ENCODE peak calls at places on chromosome 3, in four cellular contexts. K, M, N and G are unnamed samples.
A peak's percentile ranks its signal among the peaks of the same experiment; 100 is the strongest.

GRCh38 chr3:18544135-18544534 is 119.0 kb upstream of the SATB1 start:
- DNase-seq in N (no peak), M (no peak), K (no peak), G (no peak)

GRCh38 chr3:161266731-161267150 is 45.6 kb downstream of the NMD3 start:
- DNase-seq in K (no peak), N (no peak), M (no peak), G (peak; percentile 76)

GRCh38 chr3:161355508-161355907 is 15.8 kb downstream of the SPTSSB start:
- DNase-seq in K (no peak), N (no peak), M (no peak), G (no peak)

GRCh38 chr3:160676547-160677303 is at the start of gene ARL14:
- DNase-seq in M (peak; percentile 83), K (no peak), N (no peak), G (peak; percentile 63)

GRCh38 chr3:70308760-70309159 is 3.7 kb downstream of the MDFIC2 start:
- DNase-seq in N (no peak), K (peak; percentile 30), M (no peak), G (peak; percentile 15)

GRCh38 chr3:169268942-169269460 is 394.5 kb downstream of the MECOM start:
- DNase-seq in N (no peak), M (no peak), K (no peak), G (no peak)

GRCh38 chr3:73432021-73432722 is 192.6 kb downstream of the PDZRN3 start:
- DNase-seq in K (peak; percentile 23), M (no peak), N (no peak), G (peak; percentile 48)

GRCh38 chr3:148146947-148147346 is 550.8 kb upstream of the AGTR1 start:
- DNase-seq in K (no peak), M (no peak), N (no peak), G (peak; percentile 81)

GRCh38 chr3:160754855-160755747 is 930 bp upstream of the PPM1L start:
- DNase-seq in N (peak; percentile 82), M (peak; percentile 96), K (peak; percentile 92), G (peak; percentile 93)

GRCh38 chr3:141345951-141346817 is 22.1 kb upstream of the ZBTB38 start:
- DNase-seq in K (no peak), M (peak; percentile 71), N (no peak), G (no peak)

GRCh38 chr3:101803152-101803782 is 24.3 kb downstream of the NXPE3 start:
- DNase-seq in K (peak; percentile 60), N (peak; percentile 37), M (peak; percentile 71), G (peak; percentile 68)

GRCh38 chr3:138361193-138361525 is 12.8 kb downstream of the MRAS start:
- DNase-seq in K (no peak), N (no peak), M (no peak), G (no peak)

GRCh38 chr3:48285132-48285531 is 44.2 kb downstream of the ZNF589 start:
- DNase-seq in K (no peak), M (no peak), N (no peak), G (no peak)

GRCh38 chr3:25291524-25291923 is 136.5 kb upstream of the RARB start:
- DNase-seq in K (no peak), N (no peak), M (no peak), G (no peak)

GRCh38 chr3:170038434-170039110 is 777 bp downstream of the GPR160 start:
- DNase-seq in N (peak; percentile 7), K (no peak), M (peak; percentile 63), G (no peak)

GRCh38 chr3:71309342-71309741 is 274.2 kb downstream of the FOXP1 start:
- DNase-seq in N (no peak), K (no peak), M (no peak), G (no peak)

GRCh38 chr3:72186485-72186864 is 401.5 kb upstream of the PROK2 start:
- DNase-seq in K (no peak), N (no peak), M (no peak), G (peak; percentile 55)

GRCh38 chr3:157767602-157768001 is 264.4 kb upstream of the VEPH1 start:
- DNase-seq in N (no peak), M (no peak), K (no peak), G (peak; percentile 19)

GRCh38 chr3:164641071-164641470 is 437.2 kb downstream of the SI start:
- DNase-seq in N (no peak), K (no peak), M (no peak), G (no peak)

GRCh38 chr3:158935846-158936245 is 134.0 kb downstream of the MFSD1 start:
- DNase-seq in N (no peak), K (no peak), M (no peak), G (no peak)

GRCh38 chr3:70977712-70978111 is 605.8 kb downstream of the FOXP1 start:
- DNase-seq in M (no peak), K (no peak), N (no peak), G (no peak)

GRCh38 chr3:9401986-9402385 is 4.6 kb downstream of the SETD5 start:
- DNase-seq in M (no peak), N (no peak), K (no peak), G (no peak)

GRCh38 chr3:171168086-171168485 is 141.6 kb upstream of the SLC2A2 start:
- DNase-seq in M (peak; percentile 41), N (no peak), K (no peak), G (peak; percentile 50)

GRCh38 chr3:19576343-19576742 is 357.7 kb downstream of the EFHB start:
- DNase-seq in M (no peak), K (no peak), N (no peak), G (no peak)

GRCh38 chr3:62647711-62648110 is 227.5 kb downstream of the CADPS start:
- DNase-seq in K (no peak), M (no peak), N (no peak), G (no peak)

GRCh38 chr3:69444980-69445379 is 59.1 kb upstream of the FRMD4B start:
- DNase-seq in M (no peak), N (no peak), K (no peak), G (no peak)

GRCh38 chr3:178672263-178672662 is 136.0 kb downstream of the KCNMB2 start:
- DNase-seq in M (no peak), N (no peak), K (no peak), G (peak; percentile 35)

GRCh38 chr3:189144645-189145044 is 27.1 kb upstream of the TPRG1 start:
- DNase-seq in M (peak; percentile 29), K (no peak), N (no peak), G (no peak)
- TF ChIP-seq CTCF in M (peak; percentile 21), K (no peak), N (peak; percentile 37), G (no peak)

GRCh38 chr3:124298951-124299350 is 307.0 kb upstream of the ROPN1 start:
- DNase-seq in K (no peak), M (no peak), N (no peak), G (no peak)
- H3K4me3 ChIP-seq in K (no peak overlapping the region), M (no peak overlapping the region), N (no peak overlapping the region), G (no peak overlapping the region)

DNA sequence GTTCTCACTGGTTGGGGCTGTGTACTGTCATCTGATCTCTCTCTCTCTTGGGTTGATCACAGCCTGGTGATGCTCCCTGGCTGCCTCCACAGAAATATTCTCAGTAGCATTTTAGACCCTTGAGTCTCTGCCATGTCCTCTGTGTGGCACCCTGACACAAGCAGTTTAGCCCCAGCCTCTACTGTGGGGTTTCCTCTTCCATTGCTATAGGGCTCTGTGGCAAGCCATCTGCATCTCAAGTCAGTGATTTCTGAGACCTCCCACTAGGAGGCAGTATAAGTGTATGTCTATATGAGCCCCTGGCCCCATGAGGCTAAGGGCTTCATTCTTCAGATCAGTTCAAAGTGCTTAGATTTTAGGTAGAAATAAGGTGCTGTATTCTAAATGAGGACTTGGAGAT is 50.6 kb upstream of the PLAAT1 start:
- DNase-seq in N (no peak), M (peak; percentile 21), K (no peak), G (peak; percentile 21)
- TF ChIP-seq CTCF in N (no peak), M (no peak), K (peak; percentile 69), G (peak; percentile 53)

DNA sequence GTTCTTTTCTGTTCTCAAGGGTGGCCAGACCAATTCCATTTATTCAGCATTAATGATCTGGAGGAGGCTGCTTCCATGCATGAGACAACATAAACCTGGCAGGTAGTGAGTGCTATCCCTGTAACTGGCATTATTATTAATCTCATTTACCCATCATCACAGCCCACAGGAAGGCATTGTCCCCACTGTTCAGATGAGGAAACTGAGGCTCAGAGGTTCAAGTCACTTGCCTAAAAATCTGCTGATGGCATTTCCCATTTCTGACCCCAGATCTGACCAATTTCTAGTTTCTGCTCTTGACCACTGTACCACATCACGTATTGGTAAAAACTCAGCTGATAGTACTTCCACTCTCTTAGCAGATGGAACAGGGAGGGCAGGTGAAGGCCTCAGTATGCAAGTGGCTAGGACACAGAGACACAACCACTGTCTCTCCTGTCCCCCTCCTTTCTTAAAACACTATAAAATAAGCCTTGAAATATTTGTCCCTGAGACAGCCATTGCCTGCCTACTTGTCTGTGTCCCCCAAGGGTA is 36.1 kb downstream of the TRANK1 start:
- DNase-seq in K (no peak), M (no peak), N (no peak), G (no peak)
- H3K4me3 ChIP-seq in K (peak overlapping the region; percentile 46), M (peak overlapping the region; percentile 52), N (peak overlapping the region; percentile 69), G (no peak overlapping the region)

GRCh38 chr3:197511130-197511529 is 44.6 kb downstream of the BDH1 start:
- DNase-seq in K (peak; percentile 70), N (no peak), M (no peak), G (peak; percentile 47)

GRCh38 chr3:197512691-197513571 is 42.8 kb downstream of the BDH1 start:
- DNase-seq in K (no peak), M (peak; percentile 46), N (no peak), G (no peak)

GRCh38 chr3:197513953-197514785 is 41.6 kb downstream of the BDH1 start:
- DNase-seq in M (no peak), N (no peak), K (no peak), G (no peak)

GRCh38 chr3:197510642-197511018 is 45.1 kb downstream of the BDH1 start:
- DNase-seq in K (no peak), N (no peak), M (no peak), G (no peak)

GRCh38 chr3:197511853-197512635 is 43.7 kb downstream of the BDH1 start:
- DNase-seq in M (no peak), N (no peak), K (no peak), G (no peak)
- TF ChIP-seq CTCF in M (no peak), N (no peak), K (no peak), G (no peak)

GRCh38 chr3:150738688-150739087 is 24.3 kb downstream of the SIAH2 start:
- DNase-seq in M (no peak), N (no peak), K (no peak), G (no peak)

GRCh38 chr3:150737874-150738679 is 24.9 kb downstream of the SIAH2 start:
- DNase-seq in N (no peak), K (no peak), M (no peak), G (no peak)

GRCh38 chr3:150740733-150741496 is 22.1 kb downstream of the SIAH2 start:
- DNase-seq in K (no peak), M (peak; percentile 14), N (no peak), G (no peak)

GRCh38 chr3:150739877-150740645 is 22.9 kb downstream of the SIAH2 start:
- DNase-seq in N (no peak), K (no peak), M (no peak), G (no peak)

GRCh38 chr3:150739200-150739863 is 23.6 kb downstream of the SIAH2 start:
- DNase-seq in M (no peak), N (no peak), K (no peak), G (no peak)
- H3K4me3 ChIP-seq in M (no peak overlapping the region), N (no peak overlapping the region), K (no peak overlapping the region), G (no peak overlapping the region)

GRCh38 chr3:193592841-193593665 is at the start of gene OPA1:
- DNase-seq in K (peak; percentile 96), M (peak; percentile 98), N (peak; percentile 83), G (peak; percentile 99)
- TF ChIP-seq CTCF in K (peak; percentile 58), M (no peak), N (no peak), G (peak; percentile 27)

GRCh38 chr3:12329063-12329462 is 40.2 kb downstream of the PPARG start:
- DNase-seq in K (no peak), N (no peak), M (no peak), G (no peak)
- H3K4me3 ChIP-seq in K (no peak overlapping the region), N (no peak overlapping the region), M (no peak overlapping the region), G (no peak overlapping the region)